ENCODE peak calls at places on chromosome 1, in six cellular contexts. One of them, this sample, is unnamed.

GRCh38 chr1:87449348-87449963 is 120.8 kb downstream of the LMO4 start:
- DNase-seq in CD4-positive, CD25-positive, alpha-beta regulatory T cell: peak; percentile 4
- DNase-seq in T-helper 2 cell: peak; percentile 96
- DNase-seq in D341Med: no peak
- DNase-seq in progenitor cell of endocrine pancreas: no peak
- DNase-seq in mucosa of gallbladder: peak; percentile 54
- DNase-seq in this sample: peak; percentile 79

GRCh38 chr1:26861889-26862371 is 1.0 kb upstream of the SFN start:
- DNase-seq in CD4-positive, CD25-positive, alpha-beta regulatory T cell: no peak
- DNase-seq in T-helper 2 cell: no peak
- DNase-seq in D341Med: no peak
- DNase-seq in progenitor cell of endocrine pancreas: no peak
- DNase-seq in mucosa of gallbladder: no peak
- DNase-seq in this sample: no peak

GRCh38 chr1:209926045-209926444 is 12.0 kb upstream of the SYT14 start:
- DNase-seq in CD4-positive, CD25-positive, alpha-beta regulatory T cell: no peak
- DNase-seq in T-helper 2 cell: peak; percentile 14
- DNase-seq in D341Med: peak; percentile 73
- DNase-seq in progenitor cell of endocrine pancreas: no peak
- DNase-seq in mucosa of gallbladder: no peak
- DNase-seq in this sample: no peak

GRCh38 chr1:28109639-28110038 is 21.2 kb upstream of the EYA3 start:
- DNase-seq in CD4-positive, CD25-positive, alpha-beta regulatory T cell: no peak
- DNase-seq in T-helper 2 cell: no peak
- DNase-seq in D341Med: peak; percentile 34
- DNase-seq in progenitor cell of endocrine pancreas: no peak
- DNase-seq in mucosa of gallbladder: no peak
- DNase-seq in this sample: no peak

GRCh38 chr1:14949836-14950674 is 203.5 kb upstream of the TMEM51 start:
- DNase-seq in CD4-positive, CD25-positive, alpha-beta regulatory T cell: no peak
- DNase-seq in T-helper 2 cell: no peak
- DNase-seq in D341Med: no peak
- DNase-seq in progenitor cell of endocrine pancreas: no peak
- DNase-seq in mucosa of gallbladder: no peak
- DNase-seq in this sample: no peak

GRCh38 chr1:56477164-56478111 is 101.9 kb downstream of the PLPP3 start:
- DNase-seq in CD4-positive, CD25-positive, alpha-beta regulatory T cell: no peak
- DNase-seq in T-helper 2 cell: no peak
- DNase-seq in D341Med: no peak
- DNase-seq in progenitor cell of endocrine pancreas: peak; percentile 24
- DNase-seq in mucosa of gallbladder: peak; percentile 74
- DNase-seq in this sample: peak; percentile 86

GRCh38 chr1:95699274-95699953 is 465.4 kb downstream of the RWDD3 start:
- DNase-seq in CD4-positive, CD25-positive, alpha-beta regulatory T cell: no peak
- DNase-seq in T-helper 2 cell: no peak
- DNase-seq in D341Med: no peak
- DNase-seq in progenitor cell of endocrine pancreas: no peak
- DNase-seq in mucosa of gallbladder: no peak
- DNase-seq in this sample: no peak

GRCh38 chr1:1430114-1430982 is 5.1 kb upstream of the VWA1 start:
- DNase-seq in CD4-positive, CD25-positive, alpha-beta regulatory T cell: no peak
- DNase-seq in T-helper 2 cell: no peak
- DNase-seq in D341Med: peak; percentile 79
- DNase-seq in progenitor cell of endocrine pancreas: no peak
- DNase-seq in mucosa of gallbladder: peak; percentile 67
- DNase-seq in this sample: peak; percentile 62

GRCh38 chr1:208036177-208036808 is 125.4 kb upstream of the CD34 start:
- DNase-seq in CD4-positive, CD25-positive, alpha-beta regulatory T cell: no peak
- DNase-seq in T-helper 2 cell: no peak
- DNase-seq in D341Med: no peak
- DNase-seq in progenitor cell of endocrine pancreas: no peak
- DNase-seq in mucosa of gallbladder: no peak
- DNase-seq in this sample: no peak

GRCh38 chr1:235067396-235068154 is 61.1 kb downstream of the TOMM20 start:
- DNase-seq in CD4-positive, CD25-positive, alpha-beta regulatory T cell: no peak
- DNase-seq in T-helper 2 cell: no peak
- DNase-seq in D341Med: no peak
- DNase-seq in progenitor cell of endocrine pancreas: no peak
- DNase-seq in mucosa of gallbladder: peak; percentile 93
- DNase-seq in this sample: peak; percentile 87

GRCh38 chr1:15933684-15934083 is 42.2 kb downstream of the ZBTB17 start:
- DNase-seq in CD4-positive, CD25-positive, alpha-beta regulatory T cell: no peak
- DNase-seq in T-helper 2 cell: no peak
- DNase-seq in D341Med: no peak
- DNase-seq in progenitor cell of endocrine pancreas: no peak
- DNase-seq in mucosa of gallbladder: no peak
- DNase-seq in this sample: no peak

GRCh38 chr1:57192256-57192655 is 226.4 kb upstream of the C8B start:
- DNase-seq in CD4-positive, CD25-positive, alpha-beta regulatory T cell: no peak
- DNase-seq in T-helper 2 cell: no peak
- DNase-seq in D341Med: no peak
- DNase-seq in progenitor cell of endocrine pancreas: no peak
- DNase-seq in mucosa of gallbladder: no peak
- DNase-seq in this sample: no peak

GRCh38 chr1:117852846-117853555 is 76.4 kb downstream of the GDAP2 start:
- DNase-seq in CD4-positive, CD25-positive, alpha-beta regulatory T cell: no peak
- DNase-seq in T-helper 2 cell: no peak
- DNase-seq in D341Med: no peak
- DNase-seq in progenitor cell of endocrine pancreas: no peak
- DNase-seq in mucosa of gallbladder: no peak
- DNase-seq in this sample: no peak

GRCh38 chr1:89257036-89257435 is 15.6 kb downstream of the GBP5 start:
- DNase-seq in CD4-positive, CD25-positive, alpha-beta regulatory T cell: peak; percentile 44
- DNase-seq in T-helper 2 cell: no peak
- DNase-seq in D341Med: no peak
- DNase-seq in progenitor cell of endocrine pancreas: no peak
- DNase-seq in mucosa of gallbladder: no peak
- DNase-seq in this sample: no peak

GRCh38 chr1:43962324-43962723 is 7.5 kb upstream of the DPH2 start:
- DNase-seq in CD4-positive, CD25-positive, alpha-beta regulatory T cell: no peak
- DNase-seq in T-helper 2 cell: no peak
- DNase-seq in D341Med: no peak
- DNase-seq in progenitor cell of endocrine pancreas: no peak
- DNase-seq in mucosa of gallbladder: no peak
- DNase-seq in this sample: no peak

GRCh38 chr1:182716740-182717720 is 32.6 kb upstream of the RGS8 start:
- DNase-seq in CD4-positive, CD25-positive, alpha-beta regulatory T cell: peak; percentile 18
- DNase-seq in T-helper 2 cell: no peak
- DNase-seq in D341Med: no peak
- DNase-seq in progenitor cell of endocrine pancreas: no peak
- DNase-seq in mucosa of gallbladder: no peak
- DNase-seq in this sample: no peak

GRCh38 chr1:204503122-204503912 is 8.7 kb upstream of the PIK3C2B start:
- DNase-seq in CD4-positive, CD25-positive, alpha-beta regulatory T cell: peak; percentile 84
- DNase-seq in T-helper 2 cell: peak; percentile 75
- DNase-seq in D341Med: no peak
- DNase-seq in progenitor cell of endocrine pancreas: no peak
- DNase-seq in mucosa of gallbladder: peak; percentile 62
- DNase-seq in this sample: no peak